ENCODE peak calls at places on chromosomes 7 and 10, in ten cellular contexts. F is iPS-NIHi11; A is pulmonary artery endothelial cell; R is Ammon's horn; C is activated effector memory CD4-positive, alpha-beta T cell treated with Interleukin-2 at 50 U/mL for 16 hours; H is OCI-LY7; M is HTR-8/SVneo; I is HT1080; E is activated CD8-positive, alpha-beta memory T cell treated with anti-CD3 and anti-CD28 coated beads, Interleukin-2, amount 10 ng/mL, durations not matched to agents 7 days and 5 days; O is stimulated activated CD4-positive, alpha-beta T cell treated with anti-CD3 and anti-CD28 coated beads, Interleukin-1b, Interleukin-23, amount 100 ng/mL, for 48 hours. Q is an unnamed sample.

GRCh38 chr10:72081772-72082590 is 6.4 kb downstream of the SPOCK2 start:
- DNase-seq in E (no peak), C (no peak), H (no peak), F (no peak), O (no peak), I (no peak), A (no peak), M (no peak), R (no peak), Q (peak; percentile 61)

GRCh38 chr10:77770868-77771175 is 133.2 kb upstream of the KCNMA1 start:
- DNase-seq in A (no peak), E (no peak), C (no peak), F (no peak), I (no peak), M (no peak), H (no peak), R (no peak), O (no peak), Q (no peak)

GRCh38 chr7:21580073-21580521 is 37.3 kb downstream of the DNAH11 start:
- DNase-seq in R (peak; percentile 10), E (no peak), I (peak; percentile 64), O (no peak), F (no peak), C (no peak), H (no peak), M (peak; percentile 19), A (peak; percentile 4), Q (no peak)

GRCh38 chr7:37916017-37916672 is 472 bp downstream of the SFRP4 start:
- DNase-seq in H (no peak), M (no peak), R (peak; percentile 18), E (no peak), O (no peak), F (peak; percentile 14), I (no peak), A (no peak), C (no peak), Q (no peak)

GRCh38 chr7:32048970-32049369 is 21.2 kb downstream of the PDE1C start:
- DNase-seq in I (peak; percentile 21), H (no peak), R (no peak), O (no peak), E (no peak), C (no peak), M (no peak), F (no peak), A (no peak), Q (no peak)

GRCh38 chr10:77983384-77984341 is 45.7 kb downstream of the POLR3A start:
- DNase-seq in C (no peak), I (peak; percentile 84), E (no peak), F (no peak), A (peak; percentile 72), M (no peak), H (no peak), R (no peak), O (no peak), Q (no peak)

GRCh38 chr10:29816801-29817558 is 182.2 kb upstream of the SVIL start:
- DNase-seq in C (no peak), A (no peak), R (peak; percentile 23), M (no peak), I (no peak), F (no peak), H (no peak), E (no peak), O (no peak), Q (no peak)

GRCh38 chr7:47239927-47240570 is 341.9 kb downstream of the TNS3 start:
- DNase-seq in E (no peak), H (no peak), M (no peak), F (no peak), I (no peak), C (no peak), R (no peak), A (no peak), O (no peak), Q (no peak)

GRCh38 chr10:123878666-123879311 is 12.8 kb downstream of the CPXM2 start:
- DNase-seq in A (no peak), E (no peak), F (no peak), R (no peak), C (no peak), I (no peak), H (no peak), O (no peak), M (no peak), Q (no peak)